ENCODE peak calls at places on chromosomes 13 and 19, in five cellular contexts. G is astrocyte of the spinal cord, A is Peyer's patch, I is hepatocyte, Y is breast epithelium. U is an unnamed sample.

GRCh38 chr13:24042710-24043440 is 117.6 kb upstream of the SPATA13 start:
- DNase-seq in I (no peak), Y (no peak), G (no peak), A (no peak), U (no peak)

GRCh38 chr13:30607908-30608307 is 9.8 kb upstream of the USPL1 start:
- DNase-seq in G (no peak), I (no peak), A (peak), Y (no peak), U (no peak)

GRCh38 chr19:5264453-5264852 is 76.2 kb downstream of the PTPRS start:
- DNase-seq in A (no peak), G (no peak), I (no peak), Y (no peak), U (no peak)

GRCh38 chr19:18373892-18374629 is 11.9 kb upstream of the GDF15 start:
- DNase-seq in I (peak), A (peak), G (peak), Y (peak), U (no peak)

GRCh38 chr19:19633711-19634515 is 5.9 kb upstream of the LPAR2 start:
- DNase-seq in Y (no peak), A (no peak), I (no peak), G (no peak), U (no peak)

GRCh38 chr13:22569830-22570229 is 610.9 kb upstream of the SGCG start:
- DNase-seq in A (no peak), Y (no peak), G (no peak), I (no peak), U (no peak)

GRCh38 chr19:51702103-51702753 is 9.1 kb downstream of the SPACA6 start:
- DNase-seq in G (peak), A (peak), Y (peak), I (peak), U (no peak)

GRCh38 chr13:82627183-82627582 is 1255.1 kb downstream of the SLITRK1 start:
- DNase-seq in A (no peak), G (peak), Y (no peak), I (no peak), U (peak)

GRCh38 chr13:38951525-38952313 is 38.9 kb downstream of the STOML3 start:
- DNase-seq in A (peak), G (no peak), Y (no peak), I (no peak), U (no peak)

GRCh38 chr13:63167699-63168337 is 1752.2 kb upstream of the PCDH20 start:
- DNase-seq in I (no peak), A (no peak), G (peak), Y (no peak), U (no peak)

GRCh38 chr19:5950744-5951143 is 27.2 kb downstream of the RANBP3 start:
- DNase-seq in A (no peak), Y (no peak), G (no peak), I (no peak), U (no peak)

GRCh38 chr19:35294328-35294727 is 2.4 kb downstream of the MAG start:
- DNase-seq in A (no peak), Y (no peak), I (no peak), G (peak), U (no peak)

GRCh38 chr19:49950956-49951526 is 9.9 kb downstream of the SIGLEC11 start:
- DNase-seq in A (no peak), Y (peak), I (no peak), G (no peak), U (no peak)

GRCh38 chr19:50705422-50706019 is 14.1 kb downstream of the SHANK1 start:
- DNase-seq in A (no peak), I (peak), G (peak), Y (no peak), U (no peak)

GRCh38 chr19:49058592-49058991 is 1.0 kb upstream of the CGB7 start:
- DNase-seq in A (no peak), Y (no peak), I (no peak), G (peak), U (no peak)

GRCh38 chr19:11425719-11426457 is 6.8 kb upstream of the RGL3 start:
- DNase-seq in Y (no peak), A (no peak), G (no peak), I (no peak), U (no peak)

GRCh38 chr19:3054972-3055740 is 7.1 kb downstream of the TLE5 start:
- DNase-seq in I (peak), G (no peak), Y (no peak), A (no peak), U (no peak)

GRCh38 chr13:44431150-44431549 is 57.5 kb downstream of the SERP2 start:
- DNase-seq in I (peak), Y (no peak), G (no peak), A (peak), U (no peak)

GRCh38 chr19:18674616-18675015 is 8.9 kb upstream of the CRTC1 start:
- DNase-seq in G (no peak), Y (no peak), I (no peak), A (no peak), U (no peak)

GRCh38 chr19:46351241-46352041 is 4.6 kb downstream of the PPP5C start:
- DNase-seq in I (no peak), A (peak), Y (no peak), G (peak), U (no peak)

DNA sequence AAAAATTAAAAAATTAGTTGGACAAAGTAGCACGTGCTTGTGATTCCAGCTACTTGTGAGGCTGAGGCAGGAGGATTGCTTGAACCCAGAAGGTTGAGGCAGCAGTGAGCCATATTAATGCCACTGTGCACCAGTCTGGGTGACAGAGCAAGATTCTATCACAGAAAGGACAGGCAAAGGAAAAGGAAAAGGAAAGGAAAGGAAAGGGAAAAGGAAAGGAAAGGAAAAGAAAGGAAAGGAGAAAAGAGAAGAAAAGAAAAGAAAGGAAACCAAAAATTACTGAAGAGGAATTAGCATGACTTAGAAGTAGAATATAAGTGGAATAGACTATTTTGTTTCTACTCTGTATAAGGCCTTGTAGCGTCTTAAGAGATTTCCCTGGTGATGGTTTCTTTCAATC is 122.3 kb downstream of the RBM26 start:
- DNase-seq in A (no peak), I (no peak), Y (no peak), G (no peak), U (no peak)
- H3K4me3 ChIP-seq in A (no peak), I (no peak), Y (no peak), G (no peak), U (no peak)

GRCh38 chr13:105334211-105334610 is 1201.3 kb downstream of the EFNB2 start:
- DNase-seq in Y (no peak), A (no peak), I (no peak), G (peak), U (no peak)
- TF ChIP-seq CTCF in Y (no peak), A (no peak), I (no peak), G (no peak), U (no peak)

DNA sequence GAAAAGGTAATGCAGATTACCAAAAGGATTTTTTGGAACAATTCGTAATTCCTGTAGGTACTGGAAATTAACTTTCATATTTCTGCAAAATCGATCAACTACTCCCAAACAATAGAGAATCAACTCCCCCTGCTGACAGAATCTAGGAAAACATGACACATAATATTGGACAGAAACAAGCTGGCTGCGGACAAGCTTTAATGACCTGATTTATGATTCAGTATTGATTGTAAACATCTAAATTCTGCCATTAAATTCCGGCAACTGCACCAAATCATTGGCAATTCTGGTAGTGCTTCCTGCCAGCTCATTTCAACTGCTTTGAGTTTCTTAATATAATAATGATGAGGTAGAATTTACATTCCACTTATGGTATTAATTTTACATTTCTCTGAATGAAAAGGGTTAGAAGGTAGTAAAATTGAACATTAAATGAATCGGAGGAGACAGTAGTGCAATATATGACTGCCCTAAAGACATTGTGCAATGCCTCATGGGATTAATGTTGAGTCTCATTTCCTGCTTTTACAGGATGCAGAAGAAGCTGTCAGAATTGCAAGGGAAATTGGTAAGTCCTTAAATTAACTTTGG is 146.5 kb downstream of the PCCA start:
- DNase-seq in A (no peak), I (peak), Y (no peak), G (peak), U (peak)
- H3K4me3 ChIP-seq in A (no peak), I (no peak), Y (no peak), G (no peak), U (no peak)

GRCh38 chr13:110301606-110302131 is 5.3 kb downstream of the COL4A1 start:
- DNase-seq in G (peak), Y (no peak), A (peak), I (peak), U (no peak)

GRCh38 chr13:110302154-110302553 is 4.8 kb downstream of the COL4A1 start:
- DNase-seq in G (no peak), I (no peak), A (peak), Y (no peak), U (no peak)

GRCh38 chr13:110300090-110300815 is 6.7 kb downstream of the COL4A1 start:
- DNase-seq in A (no peak), G (no peak), I (no peak), Y (no peak), U (no peak)

GRCh38 chr13:110302986-110303385 is 4.0 kb downstream of the COL4A1 start:
- DNase-seq in Y (no peak), G (no peak), A (no peak), I (no peak), U (no peak)

DNA sequence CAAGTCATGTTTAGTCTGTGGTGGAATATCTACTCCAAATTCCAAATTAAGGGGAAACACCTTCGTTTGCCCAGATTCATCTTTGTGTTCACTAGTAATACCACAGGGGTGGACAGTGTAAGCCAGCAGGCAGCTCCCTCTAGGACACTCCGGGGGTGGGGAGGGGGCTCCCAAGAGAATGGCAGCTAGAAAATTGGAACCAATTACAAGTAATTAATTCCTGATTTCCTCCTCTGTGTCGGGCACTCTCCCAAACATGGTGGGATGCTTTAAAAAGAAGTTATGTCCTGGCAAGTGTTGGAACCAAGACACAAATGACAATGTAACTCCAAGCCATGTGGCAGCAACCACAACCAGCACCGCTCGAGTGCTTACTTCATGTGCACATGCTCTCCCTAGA is 5.9 kb downstream of the COL4A1 start:
- DNase-seq in A (peak), G (no peak), I (no peak), Y (no peak), U (no peak)
- TF ChIP-seq CTCF in A (no peak), G (no peak), I (no peak), Y (no peak), U (no peak)